ENCODE peak calls at places on chromosomes 3 and 15, in five cellular contexts. One of them, this sample, is unnamed.

GRCh38 chr3:124572851-124573405 is 157.3 kb upstream of the UMPS start:
- DNase-seq in progenitor cell of endocrine pancreas: no peak
- DNase-seq in NB4: no peak
- DNase-seq in heart left ventricle: no peak
- DNase-seq in iris pigment epithelial cell: no peak
- DNase-seq in this sample: no peak

GRCh38 chr3:195020185-195020584 is 250.8 kb downstream of the XXYLT1 start:
- DNase-seq in progenitor cell of endocrine pancreas: no peak
- DNase-seq in NB4: no peak
- DNase-seq in heart left ventricle: no peak
- DNase-seq in iris pigment epithelial cell: no peak
- DNase-seq in this sample: no peak

GRCh38 chr3:108835101-108835500 is 12.5 kb downstream of the TRAT1 start:
- DNase-seq in progenitor cell of endocrine pancreas: no peak
- DNase-seq in NB4: no peak
- DNase-seq in heart left ventricle: no peak
- DNase-seq in iris pigment epithelial cell: no peak
- DNase-seq in this sample: no peak

GRCh38 chr15:50256188-50257041 is 9.1 kb downstream of the HDC start:
- DNase-seq in progenitor cell of endocrine pancreas: no peak
- DNase-seq in NB4: peak
- DNase-seq in heart left ventricle: no peak
- DNase-seq in iris pigment epithelial cell: peak
- DNase-seq in this sample: no peak

GRCh38 chr3:10010546-10011465 is 15.4 kb upstream of the FANCD2 start:
- DNase-seq in progenitor cell of endocrine pancreas: peak
- DNase-seq in NB4: peak
- DNase-seq in heart left ventricle: peak
- DNase-seq in iris pigment epithelial cell: peak
- DNase-seq in this sample: peak

GRCh38 chr3:70069557-70069956 is 70.0 kb downstream of the SAMMSON start:
- DNase-seq in progenitor cell of endocrine pancreas: no peak
- DNase-seq in NB4: no peak
- DNase-seq in heart left ventricle: no peak
- DNase-seq in iris pigment epithelial cell: no peak
- DNase-seq in this sample: no peak

GRCh38 chr3:3286014-3286413 is 106.5 kb upstream of the CRBN start:
- DNase-seq in progenitor cell of endocrine pancreas: no peak
- DNase-seq in NB4: no peak
- DNase-seq in heart left ventricle: no peak
- DNase-seq in iris pigment epithelial cell: no peak
- DNase-seq in this sample: no peak

GRCh38 chr15:79450648-79451047 is 18.5 kb downstream of the MINAR1 start:
- DNase-seq in progenitor cell of endocrine pancreas: no peak
- DNase-seq in NB4: no peak
- DNase-seq in heart left ventricle: no peak
- DNase-seq in iris pigment epithelial cell: no peak
- DNase-seq in this sample: no peak

GRCh38 chr3:184133840-184134745 is 1.1 kb upstream of the EIF2B5 start:
- DNase-seq in progenitor cell of endocrine pancreas: peak
- DNase-seq in NB4: peak
- DNase-seq in heart left ventricle: peak
- DNase-seq in iris pigment epithelial cell: peak
- DNase-seq in this sample: no peak

GRCh38 chr3:138846350-138846756 is 11.6 kb upstream of the PIK3CB start:
- DNase-seq in progenitor cell of endocrine pancreas: no peak
- DNase-seq in NB4: peak
- DNase-seq in heart left ventricle: no peak
- DNase-seq in iris pigment epithelial cell: no peak
- DNase-seq in this sample: no peak

GRCh38 chr3:155771126-155771525 is 26.3 kb upstream of the PLCH1 start:
- DNase-seq in progenitor cell of endocrine pancreas: no peak
- DNase-seq in NB4: peak
- DNase-seq in heart left ventricle: no peak
- DNase-seq in iris pigment epithelial cell: no peak
- DNase-seq in this sample: no peak

This sample was measured in GM12891.